ENCODE peak calls at places on chromosomes 11 and 22, in eight cellular contexts. F, Y, S, O, M, Z, W and G are unnamed samples.

GRCh38 chr22:44162960-44163359 is 17.8 kb upstream of the PARVG start:
- DNase-seq in O (no peak), F (no peak), W (no peak), Y (no peak), M (no peak), S (no peak), Z (no peak), G (no peak)

GRCh38 chr22:42282943-42283287 is 12.5 kb upstream of the TCF20 start:
- DNase-seq in Y (no peak), Z (no peak), O (no peak), F (no peak), W (no peak), M (no peak), S (no peak), G (no peak)

GRCh38 chr11:65298655-65299179 is 15.9 kb upstream of the CDC42EP2 start:
- DNase-seq in W (no peak), Z (no peak), O (no peak), S (no peak), Y (peak), M (peak), F (no peak), G (peak)

GRCh38 chr11:132405728-132406127 is 1035.3 kb downstream of the NTM start:
- DNase-seq in M (no peak), Z (no peak), S (peak), Y (no peak), O (no peak), W (no peak), F (no peak), G (no peak)

GRCh38 chr11:12542186-12542935 is 131.9 kb upstream of the TEAD1 start:
- DNase-seq in Z (no peak), M (no peak), S (no peak), O (peak), Y (no peak), W (no peak), F (no peak), G (no peak)

GRCh38 chr11:11397043-11397415 is 44.0 kb upstream of the CSNK2A3 start:
- DNase-seq in M (no peak), F (no peak), S (no peak), Z (no peak), Y (no peak), W (no peak), O (no peak), G (no peak)

GRCh38 chr11:72646024-72646423 is 28.2 kb downstream of the PDE2A start:
- DNase-seq in Y (no peak), Z (no peak), M (no peak), O (no peak), F (no peak), S (no peak), W (no peak), G (no peak)

GRCh38 chr22:35610741-35611140 is 6.4 kb downstream of the MB start:
- DNase-seq in M (no peak), F (no peak), S (no peak), W (no peak), Y (no peak), Z (no peak), O (no peak), G (no peak)

GRCh38 chr11:30210357-30210756 is 20.5 kb upstream of the FSHB start:
- DNase-seq in O (no peak), F (no peak), Y (no peak), W (no peak), S (no peak), M (no peak), Z (peak), G (no peak)

GRCh38 chr11:79237676-79238075 is 203.2 kb downstream of the TENM4 start:
- DNase-seq in M (no peak), O (peak), Y (peak), S (no peak), Z (no peak), W (no peak), F (no peak), G (peak)

GRCh38 chr11:18853086-18853720 is 61.6 kb upstream of the PTPN5 start:
- DNase-seq in S (peak), Y (no peak), M (no peak), Z (peak), W (peak), F (peak), O (no peak), G (peak)
- TF ChIP-seq CTCF in S (peak), Y (peak), M (no peak), Z (peak), W (peak), F (peak), O (no peak), G (peak)

DNA sequence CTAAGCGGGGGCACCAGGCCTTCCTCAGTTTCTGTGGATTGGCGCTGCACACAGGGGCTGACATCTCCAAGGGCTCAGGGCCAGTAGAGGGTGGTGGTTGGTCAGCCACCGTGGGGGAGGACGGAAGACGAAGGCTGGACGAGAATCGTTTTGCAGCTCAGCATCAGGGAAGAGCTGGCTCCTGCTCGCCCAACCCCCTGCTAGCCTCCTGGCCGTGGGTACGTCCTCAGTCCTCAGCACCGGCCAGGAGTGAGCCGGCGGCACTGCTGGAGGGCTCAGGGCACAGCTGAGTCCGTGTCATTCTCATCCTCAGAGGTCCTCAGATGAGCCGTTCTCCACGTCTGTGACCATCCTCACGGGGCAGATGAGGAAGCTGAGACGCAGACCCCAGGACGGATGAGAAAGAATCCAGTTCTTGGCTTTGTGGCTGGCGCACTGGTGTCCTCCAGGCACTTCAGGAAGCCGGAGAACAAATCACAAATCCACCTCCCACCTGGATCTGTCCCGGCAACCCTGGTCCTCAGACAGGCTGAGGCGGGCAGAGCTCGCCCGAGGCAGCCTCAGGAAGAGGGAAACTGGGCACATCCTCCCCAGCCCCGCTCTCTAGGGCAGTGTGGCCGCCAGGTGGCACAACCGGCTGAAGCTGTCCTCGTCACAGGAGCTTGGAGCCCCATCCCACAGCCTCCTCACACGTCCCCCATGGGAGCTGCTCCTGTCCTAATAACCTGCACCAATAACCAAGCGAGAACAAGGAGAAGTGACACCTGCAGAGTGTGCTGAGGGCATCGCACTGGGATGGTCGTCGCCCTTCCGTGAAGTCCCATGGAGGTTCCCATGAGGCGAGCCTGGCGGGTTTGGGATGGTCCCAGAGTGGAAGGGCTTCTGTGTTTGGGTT is 393.7 kb downstream of the BRD1 start:
- DNase-seq in O (peak), Z (no peak), S (peak), F (peak), M (no peak), W (peak), Y (no peak), G (no peak)
- TF ChIP-seq CTCF in O (no peak), Z (no peak), S (peak), F (peak), M (no peak), W (peak), Y (no peak), G (no peak)

GRCh38 chr11:117223741-117224685 is 7.9 kb downstream of the PCSK7 start:
- DNase-seq in Y (no peak), S (no peak), F (no peak), O (peak), M (no peak), W (no peak), Z (no peak), G (no peak)

GRCh38 chr11:117228091-117228490 is 3.8 kb downstream of the PCSK7 start:
- DNase-seq in W (no peak), Y (no peak), O (peak), Z (no peak), S (no peak), M (no peak), F (no peak), G (no peak)

GRCh38 chr11:117226388-117227385 is 5.2 kb downstream of the PCSK7 start:
- DNase-seq in F (peak), O (peak), Y (peak), W (peak), M (no peak), Z (peak), S (peak), G (peak)

GRCh38 chr11:117222991-117223740 is 8.7 kb downstream of the PCSK7 start:
- DNase-seq in Y (no peak), W (no peak), O (peak), Z (no peak), F (no peak), M (no peak), S (no peak), G (no peak)

GRCh38 chr11:117225553-117226170 is 6.2 kb downstream of the PCSK7 start:
- DNase-seq in Y (no peak), F (no peak), Z (no peak), M (no peak), W (no peak), O (peak), S (no peak), G (no peak)
- TF ChIP-seq CTCF in Y (no peak), F (no peak), Z (no peak), M (no peak), W (no peak), O (no peak), S (no peak), G (no peak)

DNA sequence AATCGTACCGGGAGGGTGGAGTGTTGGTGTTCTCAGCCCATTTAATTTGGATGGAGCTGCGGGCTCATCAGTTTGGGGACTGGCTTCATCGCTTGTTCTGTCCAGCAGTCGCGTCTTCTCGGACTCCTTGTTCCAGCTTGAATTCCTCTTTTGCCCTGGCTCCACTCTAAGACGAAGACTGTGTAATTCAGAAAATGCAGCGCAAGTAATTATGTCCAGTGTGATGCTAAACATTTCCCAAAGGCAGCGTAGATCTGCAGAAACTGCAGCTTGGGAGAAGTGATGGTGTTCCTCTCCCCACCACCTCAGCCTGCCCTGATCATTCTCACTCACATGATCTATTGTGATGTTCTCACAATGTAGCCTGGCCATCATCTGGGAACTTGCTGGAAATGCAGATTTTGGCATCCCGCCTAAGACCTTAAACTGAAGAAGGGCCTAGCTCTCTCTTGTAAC is 666 bp downstream of the SLC25A18 start:
- DNase-seq in F (no peak), M (no peak), Y (peak), S (no peak), Z (no peak), O (no peak), W (no peak), G (peak)
- TF ChIP-seq CTCF in F (no peak), M (no peak), Y (no peak), S (no peak), Z (no peak), O (no peak), W (no peak), G (no peak)

GRCh38 chr11:94196363-94196762 is 67.7 kb downstream of the PANX1 start:
- DNase-seq in M (no peak), S (no peak), O (no peak), Z (no peak), F (no peak), Y (no peak), W (no peak), G (no peak)
- TF ChIP-seq CTCF in M (no peak), S (no peak), O (no peak), Z (no peak), F (no peak), Y (no peak), W (no peak), G (no peak)

GRCh38 chr22:19035474-19036228 is 86.6 kb downstream of the DGCR2 start:
- DNase-seq in Z (no peak), Y (no peak), M (no peak), W (peak), F (peak), S (peak), O (peak), G (no peak)
- TF ChIP-seq CTCF in Z (peak), Y (no peak), M (no peak), W (peak), F (no peak), S (peak), O (no peak), G (no peak)

DNA sequence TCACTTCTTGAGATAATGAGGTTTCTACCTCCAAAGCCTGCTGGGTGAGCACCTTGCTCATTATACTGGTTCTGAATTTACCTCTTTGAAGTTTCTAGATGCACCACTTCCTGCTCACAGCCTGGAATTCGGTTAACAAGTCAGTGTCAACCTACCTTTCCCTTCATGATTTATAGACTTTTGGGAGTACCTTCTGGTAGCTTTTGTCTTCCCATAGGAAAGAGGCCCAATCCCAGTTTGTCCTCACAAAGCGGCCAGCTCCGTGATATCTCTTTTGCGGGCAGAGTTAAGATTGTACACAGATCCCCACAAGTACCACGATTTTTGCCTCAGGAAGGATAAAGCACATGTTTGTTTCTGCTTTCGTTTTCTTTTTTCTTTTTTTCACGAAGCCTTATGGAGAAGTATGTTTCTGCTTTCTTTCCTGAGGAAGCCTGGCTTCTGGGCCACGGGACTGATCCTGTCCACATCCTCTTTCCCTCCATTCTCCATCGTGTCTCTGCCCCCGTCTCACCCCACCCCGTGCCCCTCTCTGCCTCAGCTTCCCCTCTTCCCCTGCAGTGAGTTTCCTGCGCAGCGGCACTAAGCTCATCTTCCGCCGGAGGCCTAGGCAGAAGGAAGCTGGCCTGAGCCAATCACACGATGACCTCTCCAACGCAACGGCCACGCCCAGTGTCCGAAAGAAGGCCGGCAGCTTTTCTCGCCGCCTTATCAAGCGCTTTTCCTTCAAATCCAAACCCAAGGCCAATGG is 5.7 kb upstream of the HINFP start:
- DNase-seq in Y (peak), O (no peak), W (no peak), Z (no peak), S (peak), M (no peak), F (no peak), G (no peak)
- TF ChIP-seq CTCF in Y (no peak), O (no peak), W (no peak), Z (no peak), S (no peak), M (no peak), F (no peak), G (no peak)